ENCODE peak calls at places on chromosomes 1 and 21, in ten cellular contexts. Y is psoas muscle, X is cardiac fibroblast, F is heart right ventricle, L is mesothelial cell of epicardium, V is ascending aorta, J is left ventricle myocardium inferior, N is upper lobe of right lung, G is adrenal gland, C is HCT116. W is an unnamed sample.

GRCh38 chr1:180181048-180181447 is 26.4 kb downstream of the QSOX1 start:
- DNase-seq in Y (no peak), X (peak; percentile 36), F (no peak), L (no peak), V (no peak), J (no peak), N (peak; percentile 16), G (no peak), C (no peak), W (no peak)

GRCh38 chr1:66938618-66939017 is 13.8 kb downstream of the MIER1 start:
- DNase-seq in Y (no peak), X (peak; percentile 73), F (no peak), L (no peak), V (no peak), J (no peak), N (no peak), G (no peak), C (no peak), W (no peak)

GRCh38 chr1:39908534-39908933 is 6.8 kb upstream of the MYCL start:
- DNase-seq in Y (no peak), X (no peak), F (no peak), L (no peak), V (no peak), J (no peak), N (no peak), G (no peak), C (no peak), W (no peak)

GRCh38 chr1:156126701-156127534 is 12.4 kb downstream of the LMNA start:
- DNase-seq in Y (peak; percentile 61), X (peak; percentile 93), F (no peak), L (no peak), V (peak; percentile 84), J (peak; percentile 41), N (no peak), G (peak; percentile 67), C (peak; percentile 70), W (peak; percentile 69)

GRCh38 chr1:178629549-178630154 is 95.4 kb upstream of the RALGPS2 start:
- DNase-seq in Y (no peak), X (no peak), F (no peak), L (no peak), V (no peak), J (no peak), N (no peak), G (no peak), C (no peak), W (no peak)

GRCh38 chr1:28642056-28642846 is 616 bp downstream of the TAF12 start:
- DNase-seq in Y (no peak), X (no peak), F (no peak), L (no peak), V (no peak), J (no peak), N (no peak), G (no peak), C (no peak), W (no peak)

GRCh38 chr1:43274125-43274803 is 4.5 kb downstream of the TMEM125 start:
- DNase-seq in Y (no peak), X (peak; percentile 87), F (peak; percentile 29), L (no peak), V (peak; percentile 64), J (no peak), N (peak; percentile 64), G (peak; percentile 46), C (no peak), W (peak; percentile 24)

GRCh38 chr1:71252900-71253299 is 172.1 kb upstream of the ZRANB2 start:
- DNase-seq in Y (no peak), X (no peak), F (no peak), L (no peak), V (no peak), J (no peak), N (no peak), G (no peak), C (no peak), W (no peak)

GRCh38 chr1:156428772-156429288 is 59.8 kb downstream of the RHBG start:
- DNase-seq in Y (no peak), X (no peak), F (no peak), L (no peak), V (no peak), J (no peak), N (no peak), G (no peak), C (no peak), W (no peak)

GRCh38 chr1:111960971-111961370 is 28.5 kb downstream of the KCND3 start:
- DNase-seq in Y (no peak), X (no peak), F (no peak), L (no peak), V (no peak), J (no peak), N (no peak), G (no peak), C (no peak), W (no peak)

GRCh38 chr21:41317458-41317857 is 857 bp downstream of the FAM3B start:
- DNase-seq in Y (no peak), X (no peak), F (no peak), L (no peak), V (no peak), J (no peak), N (no peak), G (no peak), C (no peak), W (no peak)

GRCh38 chr1:193069748-193070394 is 10.5 kb downstream of the RO60 start:
- DNase-seq in Y (no peak), X (peak; percentile 24), F (no peak), L (no peak), V (no peak), J (no peak), N (no peak), G (no peak), C (no peak), W (no peak)

GRCh38 chr1:203114202-203114601 is 13.3 kb upstream of the ADORA1 start:
- DNase-seq in Y (no peak), X (no peak), F (no peak), L (no peak), V (no peak), J (no peak), N (no peak), G (no peak), C (no peak), W (no peak)
- TF ChIP-seq CTCF in Y (no peak), X (no peak), F (no peak), L (no peak), V (no peak), J (no peak), N (no peak), G (no peak), C (no peak), W (no peak)

GRCh38 chr1:202697038-202697437 is 13.2 kb downstream of the SYT2 start:
- DNase-seq in Y (no peak), X (no peak), F (no peak), L (no peak), V (no peak), J (no peak), N (no peak), G (no peak), C (no peak), W (no peak)
- TF ChIP-seq CTCF in Y (no peak), X (no peak), F (no peak), L (no peak), V (no peak), J (no peak), N (no peak), G (no peak), C (no peak), W (no peak)

DNA sequence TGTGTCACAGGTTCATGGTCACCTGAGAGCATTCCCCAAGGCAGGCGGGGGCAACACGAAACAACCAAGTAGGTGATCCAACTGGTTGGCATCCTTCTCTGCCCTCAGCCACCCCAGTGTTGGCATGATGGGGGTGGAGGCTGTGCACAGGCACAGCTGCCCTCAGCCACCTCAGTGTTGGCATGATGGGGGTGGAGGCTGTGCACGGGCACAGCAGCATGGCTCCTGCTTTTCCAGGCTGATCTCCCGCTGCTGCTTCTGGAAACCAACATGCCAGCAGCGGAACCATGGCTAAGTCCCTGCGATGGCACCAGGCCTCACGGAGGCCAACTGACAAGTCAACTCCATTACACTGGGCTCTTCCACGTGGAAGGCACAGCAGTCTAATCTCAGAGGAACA is 447.8 kb downstream of the PTPRU start:
- DNase-seq in Y (no peak), X (no peak), F (no peak), L (no peak), V (peak; percentile 42), J (no peak), N (peak; percentile 17), G (no peak), C (no peak), W (no peak)
- TF ChIP-seq CTCF in Y (no peak), X (no peak), F (no peak), L (no peak), V (no peak), J (no peak), N (no peak), G (no peak), C (no peak), W (no peak)

DNA sequence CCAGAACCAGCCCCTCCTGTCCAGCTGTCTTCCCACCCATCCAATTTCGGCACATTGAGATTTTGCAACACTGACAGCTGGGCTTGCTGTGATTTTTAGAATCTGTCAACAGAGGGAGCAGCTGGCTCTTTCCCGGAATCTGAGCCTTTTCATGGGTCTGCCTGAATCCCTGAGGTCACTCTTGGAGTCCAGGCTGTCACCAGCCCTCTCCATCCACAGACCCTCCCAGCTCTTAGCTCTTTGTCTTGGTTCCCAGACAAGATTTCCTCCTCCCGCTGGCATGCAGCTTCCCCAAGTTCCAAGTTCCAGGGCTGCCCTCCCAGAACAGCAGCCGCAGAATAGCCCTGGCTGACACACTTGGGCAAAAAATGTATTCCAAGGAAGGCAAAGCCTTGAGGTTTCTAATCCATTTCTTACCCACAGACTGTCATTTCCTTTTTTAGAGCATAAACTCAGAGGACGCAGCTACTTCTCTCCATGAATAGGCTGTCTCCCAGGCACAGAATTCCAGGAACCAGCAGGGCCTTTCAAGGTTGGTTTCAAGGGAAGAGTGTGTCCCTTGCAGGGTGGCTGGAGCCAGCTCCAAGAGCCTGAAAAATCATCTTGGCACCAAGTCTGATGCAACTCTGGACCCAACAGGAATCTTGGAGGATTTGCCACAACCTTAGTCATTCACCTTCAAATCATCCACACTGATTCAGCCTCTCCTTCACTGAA is 7.1 kb upstream of the TMEM61 start:
- DNase-seq in Y (peak; percentile 55), X (peak; percentile 51), F (peak; percentile 46), L (no peak), V (peak; percentile 84), J (peak; percentile 46), N (no peak), G (peak; percentile 71), C (peak; percentile 31), W (peak; percentile 10)
- TF ChIP-seq CTCF in Y (peak; percentile 30), X (peak; percentile 52), F (no peak), L (no peak), V (no peak), J (peak; percentile 48), N (peak; percentile 19), G (peak; percentile 38), C (peak; percentile 33), W (peak; percentile 3)

GRCh38 chr1:79193211-79194079 is 186.9 kb upstream of the ADGRL4 start:
- DNase-seq in Y (no peak), X (peak; percentile 95), F (peak; percentile 13), L (no peak), V (no peak), J (no peak), N (no peak), G (peak; percentile 15), C (peak; percentile 34), W (no peak)

GRCh38 chr1:79198841-79199240 is 192.3 kb upstream of the ADGRL4 start:
- DNase-seq in Y (no peak), X (peak; percentile 71), F (no peak), L (no peak), V (no peak), J (no peak), N (no peak), G (no peak), C (no peak), W (no peak)

GRCh38 chr1:79197421-79197820 is 190.9 kb upstream of the ADGRL4 start:
- DNase-seq in Y (no peak), X (peak; percentile 75), F (peak; percentile 16), L (no peak), V (no peak), J (no peak), N (no peak), G (no peak), C (peak; percentile 22), W (no peak)
- TF ChIP-seq CTCF in Y (peak; percentile 29), X (peak; percentile 30), F (no peak), L (no peak), V (no peak), J (peak; percentile 61), N (peak; percentile 42), G (peak; percentile 4), C (peak; percentile 20), W (peak; percentile 19)

W was measured in GM10248.